ENCODE peak calls at places on chromosomes 12 and 14, in eight cellular contexts. One of them, this sample, is unnamed.

GRCh38 chr12:114032801-114033200 is 66.7 kb upstream of the RBM19 start:
- DNase-seq in NCI-H2081: no peak
- DNase-seq in effector CD8-positive, alpha-beta T cell: no peak
- DNase-seq in IMR-90: no peak
- DNase-seq in Jurkat, Clone E6-1: no peak
- DNase-seq in A673: no peak
- DNase-seq in NCI-H748 treated with DMSO at 0.1 percent for 48 hours: no peak
- DNase-seq in NCI-H1694 treated with DMSO at 0.1 percent for 48 hours: no peak
- DNase-seq in this sample: no peak

GRCh38 chr14:90161129-90161528 is 95.2 kb upstream of the PSMC1 start:
- DNase-seq in NCI-H2081: no peak
- DNase-seq in Jurkat, Clone E6-1: no peak
- DNase-seq in IMR-90: no peak
- DNase-seq in NCI-H1694 treated with DMSO at 0.1 percent for 48 hours: no peak
- DNase-seq in effector CD8-positive, alpha-beta T cell: no peak
- DNase-seq in A673: no peak
- DNase-seq in NCI-H748 treated with DMSO at 0.1 percent for 48 hours: no peak
- DNase-seq in this sample: no peak

GRCh38 chr12:108414021-108414420 is 74.9 kb upstream of the CMKLR1 start:
- DNase-seq in IMR-90: no peak
- DNase-seq in A673: no peak
- DNase-seq in NCI-H2081: no peak
- DNase-seq in effector CD8-positive, alpha-beta T cell: no peak
- DNase-seq in NCI-H748 treated with DMSO at 0.1 percent for 48 hours: no peak
- DNase-seq in NCI-H1694 treated with DMSO at 0.1 percent for 48 hours: no peak
- DNase-seq in Jurkat, Clone E6-1: no peak
- DNase-seq in this sample: no peak

GRCh38 chr12:40065636-40066035 is 40.2 kb downstream of the SLC2A13 start:
- DNase-seq in effector CD8-positive, alpha-beta T cell: no peak
- DNase-seq in IMR-90: no peak
- DNase-seq in NCI-H2081: no peak
- DNase-seq in Jurkat, Clone E6-1: no peak
- DNase-seq in NCI-H1694 treated with DMSO at 0.1 percent for 48 hours: no peak
- DNase-seq in A673: no peak
- DNase-seq in NCI-H748 treated with DMSO at 0.1 percent for 48 hours: no peak
- DNase-seq in this sample: no peak

GRCh38 chr12:104590002-104590401 is 133.3 kb downstream of the CHST11 start:
- DNase-seq in Jurkat, Clone E6-1: no peak
- DNase-seq in NCI-H1694 treated with DMSO at 0.1 percent for 48 hours: no peak
- DNase-seq in effector CD8-positive, alpha-beta T cell: no peak
- DNase-seq in IMR-90: no peak
- DNase-seq in NCI-H2081: no peak
- DNase-seq in NCI-H748 treated with DMSO at 0.1 percent for 48 hours: no peak
- DNase-seq in A673: no peak
- DNase-seq in this sample: no peak

GRCh38 chr12:88538250-88538649 is 42.0 kb downstream of the KITLG start:
- DNase-seq in NCI-H1694 treated with DMSO at 0.1 percent for 48 hours: no peak
- DNase-seq in A673: no peak
- DNase-seq in effector CD8-positive, alpha-beta T cell: no peak
- DNase-seq in IMR-90: peak
- DNase-seq in Jurkat, Clone E6-1: no peak
- DNase-seq in NCI-H748 treated with DMSO at 0.1 percent for 48 hours: no peak
- DNase-seq in NCI-H2081: no peak
- DNase-seq in this sample: no peak

GRCh38 chr14:25518347-25518746 is 468.4 kb upstream of the STXBP6 start:
- DNase-seq in A673: no peak
- DNase-seq in Jurkat, Clone E6-1: no peak
- DNase-seq in IMR-90: no peak
- DNase-seq in NCI-H2081: peak
- DNase-seq in NCI-H748 treated with DMSO at 0.1 percent for 48 hours: no peak
- DNase-seq in NCI-H1694 treated with DMSO at 0.1 percent for 48 hours: no peak
- DNase-seq in effector CD8-positive, alpha-beta T cell: no peak
- DNase-seq in this sample: no peak

GRCh38 chr12:47209014-47209413 is 129.3 kb upstream of the AMIGO2 start:
- DNase-seq in NCI-H1694 treated with DMSO at 0.1 percent for 48 hours: no peak
- DNase-seq in effector CD8-positive, alpha-beta T cell: no peak
- DNase-seq in Jurkat, Clone E6-1: no peak
- DNase-seq in NCI-H748 treated with DMSO at 0.1 percent for 48 hours: no peak
- DNase-seq in IMR-90: no peak
- DNase-seq in NCI-H2081: no peak
- DNase-seq in A673: no peak
- DNase-seq in this sample: no peak

This sample was measured in cardiac fibroblast.